ENCODE peak calls at places on chromosome 13, in seven cellular contexts. Z is HCT116, R is MM.1S, B is PC-3, H is GM23338, S is GM23248, N is PC-9. X is an unnamed sample.

GRCh38 chr13:84553252-84553651 is 671.0 kb upstream of the SLITRK1 start:
- DNase-seq in Z (no peak), R (no peak), B (no peak), H (no peak), S (no peak), N (no peak), X (no peak)

GRCh38 chr13:83666126-83666525 is 216.1 kb downstream of the SLITRK1 start:
- DNase-seq in Z (no peak), R (no peak), B (no peak), H (no peak), S (peak; percentile 25), N (no peak), X (no peak)

GRCh38 chr13:40776681-40777165 is 5.7 kb upstream of the MRPS31 start:
- DNase-seq in Z (no peak), R (no peak), B (peak; percentile 54), H (no peak), S (peak; percentile 23), N (no peak), X (no peak)

GRCh38 chr13:57424379-57424778 is 207.2 kb upstream of the PCDH17 start:
- DNase-seq in Z (no peak), R (no peak), B (no peak), H (no peak), S (no peak), N (no peak), X (no peak)

GRCh38 chr13:99035715-99036114 is 57.9 kb upstream of the DOCK9 start:
- DNase-seq in Z (no peak), R (no peak), B (no peak), H (no peak), S (no peak), N (no peak), X (no peak)

GRCh38 chr13:113082198-113083021 is 23.2 kb upstream of the F7 start:
- DNase-seq in Z (no peak), R (no peak), B (no peak), H (no peak), S (no peak), N (no peak), X (no peak)

GRCh38 chr13:114282143-114282685 is 813 bp downstream of the UPF3A start:
- DNase-seq in Z (no peak), R (peak; percentile 76), B (peak; percentile 54), H (peak; percentile 82), S (peak; percentile 90), N (peak; percentile 72), X (peak; percentile 82)

GRCh38 chr13:51266642-51267041 is 44.4 kb downstream of the FAM124A start:
- DNase-seq in Z (no peak), R (no peak), B (no peak), H (no peak), S (no peak), N (no peak), X (no peak)

GRCh38 chr13:49112782-49113525 is 107.2 kb upstream of the MLNR start:
- DNase-seq in Z (no peak), R (no peak), B (no peak), H (peak; percentile 75), S (peak; percentile 14), N (no peak), X (no peak)

GRCh38 chr13:113927661-113928581 is 46.0 kb downstream of the C13orf46 start:
- DNase-seq in Z (no peak), R (no peak), B (no peak), H (no peak), S (peak; percentile 98), N (peak; percentile 66), X (peak; percentile 52)

GRCh38 chr13:21413013-21413412 is 46.1 kb downstream of the ZDHHC20 start:
- DNase-seq in Z (no peak), R (no peak), B (no peak), H (no peak), S (peak; percentile 30), N (no peak), X (no peak)

GRCh38 chr13:40313269-40314200 is 352.9 kb downstream of the FOXO1 start:
- DNase-seq in Z (no peak), R (no peak), B (no peak), H (no peak), S (peak; percentile 17), N (no peak), X (peak; percentile 30)

GRCh38 chr13:41543664-41544300 is 86.4 kb downstream of the RGCC start:
- DNase-seq in Z (no peak), R (no peak), B (no peak), H (no peak), S (no peak), N (no peak), X (peak; percentile 1)

GRCh38 chr13:113649212-113649611 is 8.8 kb downstream of the ATP4B start:
- DNase-seq in Z (no peak), R (no peak), B (no peak), H (peak; percentile 49), S (no peak), N (no peak), X (no peak)

GRCh38 chr13:110014719-110015118 is 228.3 kb upstream of the IRS2 start:
- DNase-seq in Z (no peak), R (no peak), B (peak; percentile 49), H (no peak), S (no peak), N (no peak), X (no peak)

GRCh38 chr13:43769552-43769951 is 17.2 kb downstream of the ENOX1 start:
- DNase-seq in Z (no peak), R (no peak), B (no peak), H (no peak), S (no peak), N (no peak), X (no peak)

GRCh38 chr13:94550030-94550738 is 45.8 kb downstream of the TGDS start:
- DNase-seq in Z (no peak), R (no peak), B (peak; percentile 35), H (peak; percentile 75), S (peak; percentile 80), N (peak; percentile 55), X (no peak)

GRCh38 chr13:97810152-97810551 is 143.3 kb upstream of the IPO5 start:
- DNase-seq in Z (peak; percentile 7), R (no peak), B (peak; percentile 49), H (peak; percentile 34), S (peak; percentile 51), N (no peak), X (peak; percentile 52)

GRCh38 chr13:59801107-59801880 is 362.4 kb downstream of the DIAPH3 start:
- DNase-seq in Z (no peak), R (no peak), B (no peak), H (no peak), S (no peak), N (no peak), X (no peak)

GRCh38 chr13:62209539-62209938 is 793.9 kb upstream of the PCDH20 start:
- DNase-seq in Z (no peak), R (peak; percentile 89), B (no peak), H (no peak), S (no peak), N (no peak), X (no peak)

GRCh38 chr13:34941835-34942731 is at the start of gene NBEA:
- DNase-seq in Z (peak; percentile 46), R (peak; percentile 73), B (peak; percentile 74), H (peak; percentile 84), S (peak; percentile 78), N (peak; percentile 82), X (peak; percentile 87)

GRCh38 chr13:31199849-31200635 is at the start of gene B3GLCT:
- DNase-seq in Z (peak; percentile 36), R (peak; percentile 66), B (peak; percentile 87), H (peak; percentile 81), S (peak; percentile 89), N (peak; percentile 59), X (peak; percentile 93)

GRCh38 chr13:44759222-44759721 is 183.1 kb upstream of the TSC22D1 start:
- DNase-seq in Z (no peak), R (no peak), B (no peak), H (no peak), S (peak; percentile 16), N (no peak), X (peak; percentile 25)

GRCh38 chr13:98405107-98405571 is 171.8 kb downstream of the STK24 start:
- DNase-seq in Z (no peak), R (no peak), B (no peak), H (peak; percentile 83), S (peak; percentile 43), N (no peak), X (peak; percentile 26)

GRCh38 chr13:44734204-44734707 is 158.1 kb upstream of the TSC22D1 start:
- DNase-seq in Z (no peak), R (no peak), B (peak; percentile 69), H (no peak), S (peak; percentile 60), N (peak; percentile 66), X (peak; percentile 36)

DNA sequence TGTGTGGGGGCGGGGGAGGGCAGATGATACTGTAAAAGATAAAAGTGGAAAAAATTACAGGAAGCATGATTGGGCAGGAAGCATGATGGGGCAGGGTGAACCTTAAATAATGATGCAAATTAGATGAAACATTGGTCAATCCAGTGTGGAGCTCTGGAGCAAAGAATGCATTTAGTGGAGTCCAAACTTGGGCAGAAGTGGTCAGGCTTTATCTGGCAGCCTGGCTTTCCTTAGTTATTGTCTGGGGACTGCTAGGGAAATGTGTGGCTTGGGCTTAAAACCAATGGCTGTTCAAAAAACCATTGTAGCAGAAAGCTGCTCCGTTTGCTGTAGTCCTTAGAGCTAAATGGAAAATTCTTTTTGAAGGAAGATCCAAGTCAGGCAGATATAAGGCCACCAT is 1077.3 kb upstream of the MIR17HG start:
- DNase-seq in Z (no peak), R (no peak), B (no peak), H (no peak), S (no peak), N (no peak), X (no peak)
- TF ChIP-seq EZH2 in Z (no peak), R (no peak), B (no peak), H (no peak), S (no peak), N (no peak), X (no peak)

GRCh38 chr13:67996101-67996500 is 766.0 kb upstream of the PCDH9 start:
- DNase-seq in Z (no peak), R (no peak), B (no peak), H (no peak), S (no peak), N (no peak), X (no peak)
- H3K9me2 ChIP-seq in Z (no peaks in the 10 kb centered on the region), R (no peaks in the 10 kb centered on the region), B (no peaks in the 10 kb centered on the region), H (no peaks in the 10 kb centered on the region), S (no peaks in the 10 kb centered on the region), N (no peaks in the 10 kb centered on the region), X (no peaks in the 10 kb centered on the region)

DNA sequence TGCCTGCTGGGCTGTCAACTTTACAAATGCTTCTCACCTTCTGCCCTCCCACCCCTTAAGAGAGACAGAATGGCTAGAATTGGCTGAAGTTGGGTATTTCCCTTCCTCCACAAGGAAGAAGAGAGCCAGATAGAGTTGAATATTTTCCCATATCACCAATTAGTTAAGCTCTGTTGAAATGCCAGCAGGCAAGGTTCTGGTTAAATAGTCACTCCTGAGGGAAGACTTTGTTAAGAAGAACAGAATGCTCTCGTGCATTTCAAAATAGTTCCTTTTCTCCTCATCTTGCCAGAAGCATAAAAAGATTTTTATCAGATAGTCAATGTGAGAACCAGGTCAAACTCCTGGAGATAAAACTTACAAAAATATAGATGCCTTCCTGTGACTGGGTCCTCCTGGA is 2857.0 kb upstream of the PCDH20 start:
- DNase-seq in Z (no peak), R (no peak), B (no peak), H (no peak), S (no peak), N (no peak), X (no peak)
- TF ChIP-seq EZH2 in Z (no peak), R (no peak), B (no peak), H (no peak), S (no peak), N (no peak), X (no peak)

DNA sequence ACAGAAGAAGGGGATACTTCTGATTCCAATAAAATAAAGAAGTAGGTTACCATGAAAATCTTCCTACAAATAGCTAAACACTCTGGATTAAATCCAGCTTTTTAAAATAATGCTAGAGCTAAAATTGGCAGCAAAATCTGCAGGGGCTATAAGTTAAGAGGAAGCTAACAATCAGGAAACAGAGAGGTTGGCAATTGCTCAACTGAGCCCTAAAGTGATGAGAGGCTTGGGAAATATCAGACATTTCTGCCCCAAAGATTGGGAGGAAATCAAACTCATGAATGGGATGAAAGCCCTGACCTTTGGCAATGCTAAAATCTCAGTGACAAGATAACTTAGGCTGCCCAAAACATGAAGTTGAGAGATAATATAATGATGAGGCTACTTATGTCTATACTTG is 1438.0 kb downstream of the EFNB2 start:
- DNase-seq in Z (no peak), R (no peak), B (no peak), H (no peak), S (no peak), N (no peak), X (no peak)
- H3K9me2 ChIP-seq in Z (no peaks in the 10 kb centered on the region), R (no peaks in the 10 kb centered on the region), B (no peaks in the 10 kb centered on the region), H (no peaks in the 10 kb centered on the region), S (no peaks in the 10 kb centered on the region), N (no peaks in the 10 kb centered on the region), X (no peaks in the 10 kb centered on the region)

X was measured in hepatocyte.